ENCODE peak calls at places on chromosomes 5 and 9, in eight cellular contexts. F is fibroblast of lung, U is A549, Q is Panc1, I is body of pancreas, B is GM23338, R is small intestine, T is cardiac fibroblast. Z is an unnamed sample.

GRCh38 chr5:126525630-126526245 is 69.3 kb downstream of the ALDH7A1 start:
- DNase-seq in F (no peak), U (peak; percentile 28), Q (no peak), I (peak; percentile 41), B (peak; percentile 63), R (peak; percentile 66), T (peak; percentile 68), Z (no peak)

GRCh38 chr9:108478871-108479332 is 376.9 kb downstream of the ACTL7B start:
- DNase-seq in F (peak; percentile 89), U (peak; percentile 23), Q (no peak), I (no peak), B (no peak), R (no peak), T (peak; percentile 80), Z (no peak)

GRCh38 chr9:80076105-80076504 is 504.3 kb downstream of the TLE4 start:
- DNase-seq in F (no peak), U (no peak), Q (no peak), I (no peak), B (no peak), R (no peak), T (no peak), Z (no peak)

GRCh38 chr5:63070001-63070400 is 491.4 kb downstream of the LRRC70 start:
- DNase-seq in F (no peak), U (no peak), Q (no peak), I (no peak), B (peak; percentile 19), R (no peak), T (no peak), Z (no peak)

GRCh38 chr5:40406426-40407211 is 273.1 kb upstream of the PTGER4 start:
- DNase-seq in F (no peak), U (no peak), Q (no peak), I (no peak), B (no peak), R (peak; percentile 60), T (no peak), Z (no peak)

GRCh38 chr5:136207631-136208030 is 14.7 kb upstream of the SMIM32 start:
- DNase-seq in F (no peak), U (no peak), Q (no peak), I (no peak), B (no peak), R (no peak), T (no peak), Z (no peak)

GRCh38 chr5:91090995-91091394 is 292.1 kb downstream of the ARRDC3 start:
- DNase-seq in F (no peak), U (no peak), Q (no peak), I (no peak), B (no peak), R (no peak), T (no peak), Z (no peak)

GRCh38 chr9:36401897-36402480 is 1.9 kb upstream of the RNF38 start:
- DNase-seq in F (no peak), U (no peak), Q (no peak), I (peak; percentile 18), B (no peak), R (peak; percentile 12), T (no peak), Z (peak; percentile 30)

GRCh38 chr9:121362813-121363585 is 7.1 kb downstream of the STOM start:
- DNase-seq in F (peak; percentile 62), U (peak; percentile 48), Q (no peak), I (no peak), B (no peak), R (peak; percentile 79), T (peak; percentile 79), Z (no peak)

GRCh38 chr5:175002128-175002527 is 277.7 kb downstream of the MSX2 start:
- DNase-seq in F (no peak), U (no peak), Q (no peak), I (no peak), B (no peak), R (no peak), T (no peak), Z (no peak)

GRCh38 chr5:178230879-178231735 is 1.5 kb downstream of the PHYKPL start:
- DNase-seq in F (peak; percentile 47), U (no peak), Q (no peak), I (peak; percentile 54), B (no peak), R (peak; percentile 92), T (peak; percentile 51), Z (peak; percentile 79)

GRCh38 chr9:128323192-128323730 is 622 bp downstream of the COQ4 start:
- DNase-seq in F (peak; percentile 44), U (no peak), Q (no peak), I (no peak), B (no peak), R (peak; percentile 44), T (no peak), Z (no peak)

GRCh38 chr5:88145603-88146467 is 122.8 kb downstream of the TMEM161B start:
- DNase-seq in F (peak; percentile 52), U (no peak), Q (no peak), I (peak; percentile 8), B (peak; percentile 83), R (peak; percentile 15), T (no peak), Z (no peak)
- H3K4me3 ChIP-seq in F (peak overlapping the region; percentile 32), U (no peak overlapping the region), Q (no peak overlapping the region), I (no peak overlapping the region), B (peak overlapping the region; percentile 53), R (no peak overlapping the region), T (no peak overlapping the region), Z (no peak overlapping the region)

DNA sequence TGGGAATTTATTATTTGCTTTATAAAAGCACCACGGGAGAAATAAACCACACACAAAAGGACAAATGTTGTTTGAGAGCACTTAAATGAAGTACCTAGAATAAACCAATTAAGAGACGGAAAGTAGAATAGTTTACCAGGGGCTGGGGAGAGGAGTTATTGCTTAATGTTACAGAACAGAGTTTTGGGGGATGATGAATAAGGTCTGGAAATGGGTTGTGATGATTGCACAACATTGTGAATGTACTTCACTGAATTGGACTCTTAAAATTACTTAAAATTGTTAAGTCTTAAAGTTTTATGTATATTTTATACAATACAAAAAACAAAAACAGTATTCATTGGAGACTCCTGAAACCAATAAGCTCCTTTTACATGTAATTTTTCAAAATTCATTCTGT is 1.5 kb downstream of the ZBTB43 start:
- DNase-seq in F (peak; percentile 11), U (no peak), Q (no peak), I (no peak), B (no peak), R (no peak), T (peak; percentile 56), Z (no peak)
- H3K4me3 ChIP-seq in F (peak overlapping the region; percentile 82), U (peak overlapping the region; percentile 73), Q (peak overlapping the region; percentile 80), I (no peak overlapping the region), B (peak overlapping the region; percentile 78), R (peak overlapping the region; percentile 89), T (peak overlapping the region; percentile 97), Z (peak overlapping the region; percentile 96)

GRCh38 chr5:33305530-33305929 is 135.2 kb upstream of the TARS1 start:
- DNase-seq in F (no peak), U (no peak), Q (no peak), I (no peak), B (no peak), R (peak; percentile 47), T (no peak), Z (no peak)

GRCh38 chr5:33303696-33304095 is 137.1 kb upstream of the TARS1 start:
- DNase-seq in F (no peak), U (no peak), Q (no peak), I (no peak), B (no peak), R (no peak), T (no peak), Z (no peak)

GRCh38 chr5:33297760-33298216 is 143.0 kb upstream of the TARS1 start:
- DNase-seq in F (no peak), U (peak; percentile 11), Q (no peak), I (no peak), B (peak; percentile 43), R (no peak), T (no peak), Z (no peak)

GRCh38 chr5:33300209-33300742 is 140.5 kb upstream of the TARS1 start:
- DNase-seq in F (peak; percentile 60), U (no peak), Q (no peak), I (no peak), B (no peak), R (no peak), T (no peak), Z (no peak)

DNA sequence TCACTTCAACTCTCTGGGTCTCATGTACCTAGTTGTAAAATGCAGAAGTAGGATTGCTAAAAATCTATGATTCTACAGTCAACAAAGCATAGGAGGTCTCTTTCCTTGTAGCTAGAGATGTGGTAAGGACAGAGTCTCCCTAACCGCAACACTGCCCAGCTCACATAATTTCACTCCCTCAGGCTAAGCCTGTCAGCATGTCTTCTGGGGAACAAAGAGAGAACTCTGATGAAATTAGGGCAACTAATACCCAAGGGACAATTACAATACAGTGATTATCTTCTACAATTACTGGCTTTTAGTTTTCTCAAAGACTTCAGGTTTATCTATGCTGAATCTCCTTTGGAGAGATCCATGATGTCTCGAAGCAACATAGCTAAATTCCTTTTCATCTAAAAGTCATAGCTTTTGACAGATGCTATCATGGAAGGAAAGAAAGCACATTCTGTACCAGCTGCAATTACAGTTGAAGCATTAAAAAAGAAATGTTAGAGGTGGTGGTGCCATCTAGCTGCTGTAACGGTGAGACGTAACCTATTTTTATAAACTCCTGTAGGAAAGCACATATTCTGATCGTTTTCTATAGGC is 141.1 kb upstream of the TARS1 start:
- DNase-seq in F (peak; percentile 61), U (peak; percentile 47), Q (peak; percentile 39), I (peak; percentile 9), B (peak; percentile 44), R (peak; percentile 10), T (peak; percentile 86), Z (no peak)
- H3K4me3 ChIP-seq in F (no peak overlapping the region), U (no peak overlapping the region), Q (no peak overlapping the region), I (no peak overlapping the region), B (no peak overlapping the region), R (no peak overlapping the region), T (no peak overlapping the region), Z (no peak overlapping the region)

DNA sequence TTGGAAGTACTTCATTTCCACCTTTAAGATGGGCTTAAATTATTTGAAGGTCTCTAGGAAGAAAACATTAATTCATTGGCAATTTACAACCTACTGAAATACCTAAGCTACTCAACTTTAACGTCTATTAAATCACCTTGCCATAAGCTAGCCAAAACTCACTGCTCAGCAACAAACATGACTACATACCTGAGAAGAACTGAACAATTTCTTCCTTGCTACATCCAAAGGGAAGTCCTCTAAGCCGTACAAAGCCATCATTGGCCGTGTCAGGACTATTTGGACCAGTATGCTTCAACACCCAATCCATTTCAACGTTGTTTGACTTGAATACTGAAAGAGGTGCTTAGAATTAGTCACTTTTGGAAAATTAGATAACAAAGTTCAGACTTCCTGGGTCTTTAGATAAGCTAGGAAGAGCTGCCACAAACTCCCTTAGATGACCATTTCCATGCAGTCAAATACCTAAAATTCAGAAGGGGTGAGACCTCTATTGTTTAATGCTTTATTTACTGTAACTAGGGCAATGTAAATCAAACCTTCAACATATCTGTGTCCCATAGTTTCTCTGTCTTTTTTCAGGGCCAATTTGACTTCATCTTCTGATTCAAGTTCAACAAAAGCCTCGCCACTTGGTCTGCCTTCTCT is 2.6 kb downstream of the HNRNPH1 start:
- DNase-seq in F (peak; percentile 57), U (no peak), Q (no peak), I (no peak), B (no peak), R (no peak), T (peak; percentile 39), Z (no peak)
- H3K4me3 ChIP-seq in F (peak overlapping the region; percentile 97), U (peak overlapping the region; percentile 100), Q (peak overlapping the region; percentile 99), I (no peak overlapping the region), B (peak overlapping the region; percentile 93), R (peak overlapping the region; percentile 80), T (peak overlapping the region; percentile 100), Z (peak overlapping the region; percentile 95)

GRCh38 chr5:8457187-8458037 is 588.5 kb downstream of the MTRR start:
- DNase-seq in F (peak; percentile 97), U (peak; percentile 91), Q (peak; percentile 96), I (peak; percentile 95), B (peak; percentile 83), R (peak; percentile 97), T (peak; percentile 99), Z (peak; percentile 89)
- H3K4me3 ChIP-seq in F (peak overlapping the region; percentile 73), U (peak overlapping the region; percentile 60), Q (peak overlapping the region; percentile 97), I (peak overlapping the region; percentile 48), B (peak overlapping the region; percentile 59), R (peak overlapping the region; percentile 72), T (peak overlapping the region; percentile 90), Z (peak overlapping the region; percentile 77)

GRCh38 chr9:34123682-34124081 is 2.8 kb downstream of the DCAF12 start:
- DNase-seq in F (no peak), U (no peak), Q (no peak), I (peak; percentile 10), B (no peak), R (peak; percentile 25), T (no peak), Z (no peak)
- H3K4me3 ChIP-seq in F (no peak overlapping the region), U (no peak overlapping the region), Q (no peak overlapping the region), I (no peak overlapping the region), B (no peak overlapping the region), R (no peak overlapping the region), T (no peak overlapping the region), Z (no peak overlapping the region)